ENCODE peak calls at places on chromosomes 12 and 14, in eight cellular contexts. K is psoas muscle; D is esophagus squamous epithelium; N is heart left ventricle; S is CD4-positive, alpha-beta T cell; P is tibial artery; Y is RWPE1; W is ovary. T is an unnamed sample.

GRCh38 chr14:22418631-22419030 is 170.4 kb downstream of the DAD1 start:
- DNase-seq in K (no peak), D (no peak), N (no peak), S (no peak), P (no peak), Y (no peak), W (no peak), T (no peak)

GRCh38 chr14:104820669-104821228 is 19.8 kb downstream of the ZBTB42 start:
- DNase-seq in K (peak), D (no peak), N (peak), S (no peak), P (peak), Y (peak), W (peak), T (no peak)

GRCh38 chr14:100339757-100340453 is 16.8 kb downstream of the SLC25A47 start:
- DNase-seq in K (no peak), D (no peak), N (peak), S (no peak), P (peak), Y (no peak), W (peak), T (no peak)

GRCh38 chr12:8644345-8645248 is 18.0 kb downstream of the MFAP5 start:
- DNase-seq in K (no peak), D (no peak), N (no peak), S (peak), P (no peak), Y (no peak), W (no peak), T (no peak)

GRCh38 chr12:27474344-27474743 is 27.8 kb downstream of the SMCO2 start:
- DNase-seq in K (no peak), D (no peak), N (no peak), S (no peak), P (no peak), Y (peak), W (no peak), T (peak)

GRCh38 chr12:56107242-56107641 is 2.9 kb downstream of the PA2G4 start:
- DNase-seq in K (no peak), D (no peak), N (no peak), S (no peak), P (no peak), Y (no peak), W (no peak), T (no peak)

GRCh38 chr14:38391334-38391733 is 135.4 kb upstream of the CLEC14A start:
- DNase-seq in K (no peak), D (no peak), N (no peak), S (no peak), P (no peak), Y (no peak), W (no peak), T (no peak)

GRCh38 chr12:27290501-27291168 is 42.0 kb upstream of the BMAL2 start:
- DNase-seq in K (no peak), D (no peak), N (no peak), S (no peak), P (no peak), Y (no peak), W (no peak), T (no peak)

GRCh38 chr14:60738843-60739508 is 4.4 kb downstream of the MNAT1 start:
- DNase-seq in K (no peak), D (no peak), N (no peak), S (no peak), P (no peak), Y (no peak), W (peak), T (no peak)

GRCh38 chr14:60736494-60736893 is 1.9 kb downstream of the MNAT1 start:
- DNase-seq in K (no peak), D (no peak), N (no peak), S (no peak), P (no peak), Y (no peak), W (no peak), T (no peak)

GRCh38 chr14:60732840-60733483 is 1.6 kb upstream of the MNAT1 start:
- DNase-seq in K (no peak), D (no peak), N (no peak), S (no peak), P (no peak), Y (no peak), W (no peak), T (no peak)

DNA sequence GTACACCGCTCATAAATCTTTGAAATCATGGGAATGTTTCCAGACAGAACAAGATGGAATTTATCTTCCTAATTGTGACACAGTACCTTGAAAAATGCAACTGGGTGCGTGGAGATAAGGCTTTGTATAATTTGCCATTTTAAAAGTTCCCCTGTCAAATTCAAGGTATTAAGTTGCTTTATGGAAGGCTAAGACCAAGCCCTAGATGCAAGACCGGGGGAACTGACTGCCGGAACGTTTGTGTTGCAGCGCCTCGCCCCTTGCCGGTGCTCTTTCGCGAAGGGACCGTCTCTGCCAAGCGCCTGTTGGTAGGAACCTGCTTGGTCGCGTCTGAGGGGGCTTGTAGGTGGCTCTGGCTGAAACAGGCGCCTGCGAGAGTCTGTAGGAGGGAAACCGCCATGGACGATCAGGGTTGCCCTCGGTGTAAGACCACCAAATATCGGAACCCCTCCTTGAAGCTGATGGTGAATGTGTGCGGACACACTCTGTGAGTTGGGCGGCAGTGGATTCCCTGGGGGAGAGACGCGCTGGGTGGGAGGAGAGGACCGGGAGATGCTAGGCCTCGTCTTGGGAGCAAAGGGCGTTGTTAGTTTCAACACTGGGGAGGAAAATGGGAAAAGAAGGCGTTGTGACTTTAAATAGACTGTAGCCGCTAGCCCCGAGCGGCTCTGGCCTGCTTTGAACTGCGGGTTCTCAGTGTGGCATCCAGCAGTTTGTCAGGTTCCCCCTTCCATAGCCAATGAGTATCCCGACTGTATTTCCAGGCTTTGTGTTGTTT is at the start of gene MNAT1:
- DNase-seq in K (peak), D (peak), N (peak), S (peak), P (peak), Y (peak), W (peak), T (no peak)
- H3K27ac ChIP-seq in K (peak), D (peak), N (peak), S (no peak), P (peak), Y (peak), W (peak), T (peak)

GRCh38 chr14:61663312-61663974 is 31.9 kb upstream of the HIF1A start:
- DNase-seq in K (no peak), D (no peak), N (no peak), S (no peak), P (no peak), Y (no peak), W (no peak), T (no peak)

GRCh38 chr14:61671086-61671485 is 24.2 kb upstream of the HIF1A start:
- DNase-seq in K (no peak), D (no peak), N (no peak), S (peak), P (no peak), Y (no peak), W (no peak), T (no peak)

GRCh38 chr14:61672796-61673195 is 22.5 kb upstream of the HIF1A start:
- DNase-seq in K (no peak), D (no peak), N (no peak), S (no peak), P (no peak), Y (no peak), W (no peak), T (no peak)

GRCh38 chr14:61670576-61670975 is 24.7 kb upstream of the HIF1A start:
- DNase-seq in K (no peak), D (no peak), N (no peak), S (no peak), P (no peak), Y (no peak), W (no peak), T (no peak)

DNA sequence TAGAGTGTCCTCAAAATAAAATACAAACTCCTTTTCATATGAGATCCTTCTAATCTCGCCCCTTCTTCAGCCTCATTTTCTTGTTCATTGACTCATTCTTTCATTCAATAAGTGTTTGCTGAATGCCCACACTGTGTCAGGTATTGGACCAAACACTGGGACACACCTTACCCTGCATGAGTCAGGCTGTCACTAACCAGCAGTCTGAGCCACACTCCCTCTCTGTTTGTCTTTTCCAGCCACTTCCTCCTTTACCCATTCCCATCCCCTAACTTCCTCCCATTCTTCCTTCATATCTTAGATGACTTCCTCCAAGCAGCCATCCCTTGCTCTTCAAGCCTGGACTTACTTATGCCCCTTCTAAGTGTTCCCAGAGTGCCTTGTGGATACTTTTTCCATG is 27.0 kb upstream of the HIF1A start:
- DNase-seq in K (no peak), D (no peak), N (no peak), S (no peak), P (no peak), Y (no peak), W (no peak), T (peak)
- H3K27ac ChIP-seq in K (no peak), D (peak), N (no peak), S (no peak), P (no peak), Y (no peak), W (no peak), T (peak)

DNA sequence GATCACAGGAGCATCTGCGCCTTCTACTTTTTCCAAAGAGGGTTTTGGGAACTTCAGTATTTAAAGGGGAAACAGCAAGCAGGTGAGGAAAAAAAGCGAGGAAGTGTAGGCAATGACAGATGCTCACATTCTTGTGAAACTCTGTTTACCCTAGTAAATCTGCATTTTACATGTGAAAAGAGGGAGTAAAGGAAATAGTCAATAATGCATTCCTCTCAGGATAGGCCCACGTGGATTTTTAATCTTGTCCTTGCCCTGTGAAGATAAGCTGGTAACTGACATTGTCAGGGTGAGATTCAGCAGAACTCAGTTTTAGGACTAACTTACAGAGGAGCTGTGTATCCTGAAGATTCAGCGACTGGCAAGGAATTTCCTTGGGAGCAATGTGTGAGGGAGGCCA is 1119.2 kb upstream of the TMEM132C start:
- DNase-seq in K (no peak), D (no peak), N (no peak), S (no peak), P (no peak), Y (no peak), W (no peak), T (no peak)
- H3K27ac ChIP-seq in K (no peak), D (no peak), N (no peak), S (no peak), P (no peak), Y (no peak), W (no peak), T (no peak)

GRCh38 chr12:3405821-3406220 is 85.2 kb upstream of the PRMT8 start:
- DNase-seq in K (no peak), D (no peak), N (no peak), S (no peak), P (no peak), Y (no peak), W (no peak), T (no peak)

GRCh38 chr12:3407723-3408122 is 83.3 kb upstream of the PRMT8 start:
- DNase-seq in K (no peak), D (no peak), N (no peak), S (no peak), P (no peak), Y (no peak), W (no peak), T (no peak)

GRCh38 chr12:3409662-3410061 is 81.3 kb upstream of the PRMT8 start:
- DNase-seq in K (no peak), D (no peak), N (no peak), S (no peak), P (no peak), Y (no peak), W (no peak), T (no peak)
- H3K27ac ChIP-seq in K (no peak), D (no peak), N (no peak), S (no peak), P (no peak), Y (no peak), W (no peak), T (no peak)

GRCh38 chr12:133217219-133217618 is 18.5 kb downstream of the ANHX start:
- DNase-seq in K (no peak), D (no peak), N (no peak), S (no peak), P (peak), Y (no peak), W (no peak), T (no peak)

GRCh38 chr12:133222211-133222610 is 13.5 kb downstream of the ANHX start:
- DNase-seq in K (no peak), D (no peak), N (no peak), S (no peak), P (peak), Y (no peak), W (no peak), T (no peak)

GRCh38 chr12:133215724-133216123 is 20.0 kb downstream of the ANHX start:
- DNase-seq in K (no peak), D (no peak), N (no peak), S (no peak), P (peak), Y (no peak), W (no peak), T (no peak)

GRCh38 chr12:133221241-133221640 is 14.4 kb downstream of the ANHX start:
- DNase-seq in K (no peak), D (no peak), N (no peak), S (no peak), P (peak), Y (no peak), W (no peak), T (no peak)

GRCh38 chr12:133220521-133220920 is 15.2 kb downstream of the ANHX start:
- DNase-seq in K (no peak), D (no peak), N (no peak), S (no peak), P (peak), Y (no peak), W (no peak), T (no peak)
- H3K27ac ChIP-seq in K (no peak), D (no peak), N (no peak), S (no peak), P (no peak), Y (no peak), W (no peak), T (no peak)

GRCh38 chr12:4269279-4269991 is 4.1 kb upstream of the CCND2 start:
- DNase-seq in K (peak), D (no peak), N (peak), S (peak), P (peak), Y (peak), W (peak), T (no peak)
- H3K27ac ChIP-seq in K (peak), D (peak), N (peak), S (peak), P (peak), Y (no peak), W (no peak), T (peak)

DNA sequence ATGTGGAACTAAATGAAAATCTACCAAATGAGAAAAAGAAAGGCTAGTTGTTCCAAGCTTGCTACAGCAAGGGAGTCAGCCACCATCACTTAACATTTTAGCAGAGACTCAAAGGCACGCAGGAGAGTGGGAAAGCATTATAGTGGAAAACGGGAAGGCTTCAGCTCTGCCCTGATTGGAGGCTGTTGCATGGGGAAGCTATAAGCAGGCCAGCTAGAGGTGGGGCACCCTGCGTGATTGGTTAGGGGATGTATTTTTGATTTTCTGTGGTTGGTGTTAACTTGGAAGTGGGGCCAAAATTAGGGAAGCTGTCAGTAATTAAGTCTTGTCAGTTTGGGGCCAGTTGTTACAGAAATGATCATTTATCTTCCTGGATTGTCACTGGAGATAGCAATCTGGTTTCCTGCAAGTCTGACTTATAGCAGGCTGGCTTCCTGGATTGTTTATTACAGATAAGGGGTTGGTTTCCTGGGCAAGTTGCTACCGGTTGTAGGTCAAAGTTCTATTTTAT is 93.9 kb downstream of the FAR2 start:
- DNase-seq in K (no peak), D (no peak), N (no peak), S (no peak), P (no peak), Y (no peak), W (no peak), T (no peak)
- H3K27ac ChIP-seq in K (no peak), D (peak), N (peak), S (no peak), P (no peak), Y (no peak), W (no peak), T (peak)

T was measured in epithelial cell of prostate.